ENCODE peak calls at places on chromosomes 5 and 9, in seven cellular contexts. O is Right ventricle myocardium superior; V is lower lobe of right lung; M is T-helper 9 cell; Q is AG09309; P is AG10803; T is activated CD8-positive, alpha-beta memory T cell treated with anti-CD3 and anti-CD28 coated beads, Interleukin-2, amount 50 U/mL, for 48 hours. H is an unnamed sample.

GRCh38 chr9:15101046-15101445 is 190.8 kb upstream of the FREM1 start:
- DNase-seq in O (no peak), T (no peak), P (no peak), V (no peak), M (no peak), Q (no peak), H (no peak)

GRCh38 chr5:85000671-85001070 is 616.0 kb upstream of the EDIL3 start:
- DNase-seq in M (no peak), T (no peak), Q (no peak), P (no peak), O (no peak), V (no peak), H (peak)

GRCh38 chr9:69976165-69976564 is 67.5 kb upstream of the MAMDC2 start:
- DNase-seq in T (no peak), O (no peak), P (peak), Q (peak), V (no peak), M (no peak), H (peak)

GRCh38 chr5:6356578-6357164 is 21.7 kb downstream of the MED10 start:
- DNase-seq in O (no peak), M (no peak), T (no peak), V (no peak), P (no peak), Q (no peak), H (no peak)

GRCh38 chr9:97847474-97848236 is 5.4 kb upstream of the FOXE1 start:
- DNase-seq in T (no peak), V (no peak), M (no peak), Q (no peak), P (no peak), O (no peak), H (no peak)

GRCh38 chr9:137007060-137007815 is 10.9 kb upstream of the CLIC3 start:
- DNase-seq in O (no peak), P (no peak), V (no peak), T (no peak), M (no peak), Q (no peak), H (no peak)

GRCh38 chr9:124855566-124855943 is 2.3 kb downstream of the WDR38 start:
- DNase-seq in V (no peak), Q (no peak), P (no peak), T (no peak), M (no peak), O (no peak), H (no peak)

GRCh38 chr9:78811562-78812276 is 514.8 kb downstream of the PSAT1 start:
- DNase-seq in M (no peak), O (no peak), T (no peak), Q (no peak), P (peak), V (no peak), H (peak)